ENCODE peak calls at places on chromosomes 12 and 14, in four cellular contexts. W is heart right ventricle, Y is NCI-H774, S is H54. Q is an unnamed sample.

GRCh38 chr14:104802913-104803184 is 1.9 kb downstream of the ZBTB42 start:
- DNase-seq in Y (no peak), W (no peak), S (no peak), Q (no peak)

GRCh38 chr12:90945070-90945649 is 9.8 kb downstream of the CCER1 start:
- DNase-seq in S (peak), Y (peak), W (no peak), Q (no peak)

GRCh38 chr12:71057330-71057729 is 100.5 kb downstream of the TSPAN8 start:
- DNase-seq in W (no peak), Y (no peak), S (no peak), Q (no peak)

GRCh38 chr12:93624595-93625294 is 52.3 kb downstream of the SOCS2 start:
- DNase-seq in S (peak), Y (no peak), W (no peak), Q (no peak)

GRCh38 chr12:28253175-28253641 is 63.0 kb downstream of the CCDC91 start:
- DNase-seq in W (no peak), Y (no peak), S (no peak), Q (no peak)

GRCh38 chr12:6846316-6846869 is 4.7 kb downstream of the CDCA3 start:
- DNase-seq in S (no peak), Y (no peak), W (no peak), Q (no peak)

GRCh38 chr14:64509036-64509435 is 4.5 kb downstream of the ZBTB1 start:
- DNase-seq in S (no peak), W (no peak), Y (no peak), Q (no peak)

GRCh38 chr14:24196071-24197061 is 1.1 kb upstream of the TM9SF1 start:
- DNase-seq in S (no peak), W (no peak), Y (no peak), Q (no peak)

GRCh38 chr12:74334770-74335169 is 202.9 kb upstream of the ATXN7L3B start:
- DNase-seq in W (no peak), S (no peak), Y (no peak), Q (no peak)

GRCh38 chr14:100467046-100467750 is 120.0 kb downstream of the BEGAIN start:
- DNase-seq in S (no peak), W (no peak), Y (no peak), Q (no peak)

GRCh38 chr12:110689002-110689600 is at the start of gene HVCN1:
- DNase-seq in Y (no peak), W (peak), S (no peak), Q (peak)

GRCh38 chr12:63129927-63130326 is 21.1 kb downstream of the AVPR1A start:
- DNase-seq in S (no peak), Y (no peak), W (no peak), Q (no peak)

GRCh38 chr14:64973026-64973442 is 898 bp upstream of the RAB15 start:
- DNase-seq in Y (no peak), S (no peak), W (no peak), Q (no peak)

GRCh38 chr12:122282066-122282465 is 15.8 kb upstream of the VPS33A start:
- DNase-seq in Y (no peak), S (no peak), W (no peak), Q (no peak)

GRCh38 chr12:71415336-71416231 is 24.0 kb upstream of the LGR5 start:
- DNase-seq in W (peak), Y (peak), S (no peak), Q (no peak)

GRCh38 chr14:104919993-104920315 is 4.7 kb upstream of the PLD4 start:
- DNase-seq in W (no peak), Y (no peak), S (no peak), Q (no peak)

GRCh38 chr14:59360923-59361794 is 104.0 kb downstream of the GPR135 start:
- DNase-seq in Y (peak), W (peak), S (peak), Q (peak)

GRCh38 chr12:49346659-49347306 is at the start of gene DNAJC22:
- DNase-seq in S (no peak), W (no peak), Y (peak), Q (no peak)

GRCh38 chr12:45726594-45727300 is 2.8 kb upstream of the ARID2 start:
- DNase-seq in W (peak), S (peak), Y (no peak), Q (peak)

GRCh38 chr14:23569443-23570151 is 2.0 kb upstream of the AP1G2 start:
- DNase-seq in W (no peak), Y (no peak), S (no peak), Q (no peak)

GRCh38 chr12:132886529-132887477 is 602 bp downstream of the CHFR start:
- DNase-seq in Y (peak), S (peak), W (peak), Q (no peak)

GRCh38 chr14:99466719-99467118 is 13.9 kb downstream of the SETD3 start:
- DNase-seq in W (no peak), S (no peak), Y (no peak), Q (no peak)

GRCh38 chr12:47742253-47742825 is 16.3 kb downstream of the RAPGEF3 start:
- DNase-seq in Y (no peak), W (peak), S (peak), Q (peak)

GRCh38 chr14:58882577-58883018 is 244.8 kb downstream of the DACT1 start:
- DNase-seq in W (no peak), S (no peak), Y (no peak), Q (no peak)

GRCh38 chr12:51270847-51271518 is 768 bp upstream of the SMAGP start:
- DNase-seq in W (no peak), S (peak), Y (no peak), Q (no peak)

GRCh38 chr12:68483592-68484373 is 126.9 kb upstream of the RAP1B start:
- DNase-seq in S (peak), W (no peak), Y (no peak), Q (no peak)

GRCh38 chr12:57795354-57795753 is 12.8 kb downstream of the TSFM start:
- DNase-seq in W (no peak), S (no peak), Y (no peak), Q (no peak)

GRCh38 chr12:115481141-115481540 is 796.4 kb downstream of the MED13L start:
- DNase-seq in W (no peak), Y (no peak), S (no peak), Q (no peak)

GRCh38 chr12:26279908-26280307 is 84.5 kb downstream of the SSPN start:
- DNase-seq in Y (no peak), S (no peak), W (no peak), Q (no peak)

GRCh38 chr14:102154121-102154520 is 14.4 kb downstream of the WDR20 start:
- DNase-seq in W (no peak), Y (no peak), S (no peak), Q (no peak)

GRCh38 chr12:8780389-8780788 is 42.0 kb upstream of the A2ML1 start:
- DNase-seq in S (no peak), Y (no peak), W (no peak), Q (no peak)

GRCh38 chr12:31752450-31752849 is 23.6 kb upstream of the AMN1 start:
- DNase-seq in Y (no peak), S (no peak), W (no peak), Q (no peak)

GRCh38 chr12:102879144-102879763 is 37.8 kb downstream of the PAH start:
- DNase-seq in Y (peak), W (no peak), S (peak), Q (no peak)

GRCh38 chr14:24426912-24427536 is 2.4 kb downstream of the CBLN3 start:
- DNase-seq in S (no peak), W (no peak), Y (no peak), Q (no peak)

GRCh38 chr12:93156091-93156490 is 221.6 kb upstream of the NUDT4 start:
- DNase-seq in S (no peak), Y (peak), W (no peak), Q (no peak)

Q was measured in heart left ventricle.